ENCODE peak calls at places on chromosomes 13 and 19, in seven cellular contexts. E, X, G, C, S, R and Z are unnamed samples.

GRCh38 chr13:19685034-19685433 is 51.6 kb downstream of the MPHOSPH8 start:
- DNase-seq in X (no peak), R (no peak), S (no peak), C (no peak), G (no peak), E (no peak), Z (no peak)

GRCh38 chr19:13557756-13558398 is 51.6 kb upstream of the CACNA1A start:
- DNase-seq in R (no peak), G (no peak), X (peak), S (no peak), E (peak), C (no peak), Z (no peak)

GRCh38 chr19:58150328-58150921 is at the start of gene ZNF329:
- DNase-seq in S (peak), C (peak), X (peak), E (peak), R (peak), G (peak), Z (no peak)

GRCh38 chr13:48078251-48078656 is 16.6 kb downstream of the MED4 start:
- DNase-seq in X (peak), C (no peak), E (peak), S (no peak), G (no peak), R (no peak), Z (no peak)

GRCh38 chr19:49808762-49809154 is 4.3 kb downstream of the FUZ start:
- DNase-seq in G (peak), S (peak), E (peak), C (no peak), R (peak), X (peak), Z (no peak)

GRCh38 chr19:7789447-7789846 is 26.4 kb downstream of the CLEC4M start:
- DNase-seq in X (peak), G (no peak), E (no peak), S (no peak), C (no peak), R (no peak), Z (no peak)

GRCh38 chr19:46372901-46373572 is 26.1 kb downstream of the PPP5C start:
- DNase-seq in C (no peak), E (no peak), X (peak), S (no peak), R (no peak), G (no peak), Z (no peak)

GRCh38 chr13:113059891-113060290 is 45.7 kb upstream of the F7 start:
- DNase-seq in G (no peak), X (peak), E (no peak), S (no peak), R (no peak), C (no peak), Z (no peak)

GRCh38 chr13:36920612-36921185 is 661 bp upstream of the SMAD9 start:
- DNase-seq in R (no peak), C (no peak), E (no peak), X (no peak), S (no peak), G (no peak), Z (no peak)

GRCh38 chr13:84684804-84685203 is 802.5 kb upstream of the SLITRK1 start:
- DNase-seq in C (no peak), G (no peak), S (no peak), X (no peak), E (no peak), R (no peak), Z (no peak)

GRCh38 chr13:19680751-19681150 is 47.3 kb downstream of the MPHOSPH8 start:
- DNase-seq in E (no peak), S (no peak), X (no peak), C (no peak), G (no peak), R (no peak), Z (no peak)

GRCh38 chr19:38861368-38861767 is 11.6 kb upstream of the HNRNPL start:
- DNase-seq in S (no peak), E (no peak), X (no peak), G (no peak), C (no peak), R (no peak), Z (no peak)

GRCh38 chr13:94710881-94711560 is 1.3 kb downstream of the SOX21 start:
- DNase-seq in S (no peak), G (no peak), E (no peak), R (no peak), C (no peak), X (peak), Z (no peak)

GRCh38 chr13:78595458-78595818 is 7.9 kb downstream of the POU4F1 start:
- DNase-seq in R (no peak), C (no peak), X (no peak), E (no peak), S (no peak), G (no peak), Z (no peak)

GRCh38 chr19:280541-281007 is 10.6 kb downstream of the PLPP2 start:
- DNase-seq in X (no peak), S (no peak), G (no peak), E (no peak), C (no peak), R (no peak), Z (no peak)